ENCODE peak calls at places on chromosome 16, in six cellular contexts. F, T, U, Z, G and E are unnamed samples.

GRCh38 chr16:72848759-72849664 is 198.9 kb downstream of the ZFHX3 start:
- DNase-seq in F (peak), T (peak), U (peak), Z (peak), G (peak), E (peak)

GRCh38 chr16:61792194-61792904 is 243.9 kb downstream of the CDH8 start:
- DNase-seq in F (no peak), T (no peak), U (no peak), Z (peak), G (no peak), E (peak)

GRCh38 chr16:4313563-4314531 is 2.0 kb upstream of the GLIS2 start:
- DNase-seq in F (peak), T (peak), U (peak), Z (peak), G (peak), E (no peak)

GRCh38 chr16:49745434-49745833 is 110.5 kb downstream of the ZNF423 start:
- DNase-seq in F (no peak), T (no peak), U (no peak), Z (no peak), G (no peak), E (no peak)

GRCh38 chr16:53773150-53773846 is 69.3 kb downstream of the FTO start:
- DNase-seq in F (peak), T (no peak), U (no peak), Z (peak), G (no peak), E (peak)

GRCh38 chr16:81908466-81909230 is 102.6 kb downstream of the SDR42E1 start:
- DNase-seq in F (no peak), T (no peak), U (no peak), Z (no peak), G (no peak), E (peak)

GRCh38 chr16:49562228-49562627 is 188.6 kb downstream of the C16orf78 start:
- DNase-seq in F (no peak), T (no peak), U (no peak), Z (no peak), G (no peak), E (no peak)

GRCh38 chr16:70520612-70521297 is 2.6 kb downstream of the COG4 start:
- DNase-seq in F (no peak), T (no peak), U (no peak), Z (peak), G (no peak), E (peak)

GRCh38 chr16:23384878-23385277 is 68.1 kb downstream of the COG7 start:
- DNase-seq in F (no peak), T (peak), U (no peak), Z (no peak), G (no peak), E (peak)

GRCh38 chr16:58119509-58119845 is 9.7 kb downstream of the CFAP20 start:
- DNase-seq in F (no peak), T (no peak), U (no peak), Z (no peak), G (no peak), E (no peak)

GRCh38 chr16:50213939-50214519 is 52.3 kb upstream of the ADCY7 start:
- DNase-seq in F (peak), T (no peak), U (no peak), Z (peak), G (no peak), E (peak)

GRCh38 chr16:73154063-73154870 is 106.3 kb upstream of the ZFHX3 start:
- DNase-seq in F (no peak), T (no peak), U (peak), Z (no peak), G (no peak), E (no peak)

GRCh38 chr16:68399456-68399855 is 48.9 kb downstream of the SMPD3 start:
- DNase-seq in F (no peak), T (peak), U (peak), Z (no peak), G (no peak), E (no peak)

GRCh38 chr16:19899605-19899955 is 14.9 kb upstream of the GPRC5B start:
- DNase-seq in F (no peak), T (no peak), U (no peak), Z (no peak), G (no peak), E (no peak)

GRCh38 chr16:71367243-71367976 is 8.9 kb downstream of the CALB2 start:
- DNase-seq in F (peak), T (peak), U (peak), Z (peak), G (peak), E (peak)

GRCh38 chr16:56583351-56583910 is 5.9 kb upstream of the MT3 start:
- DNase-seq in F (no peak), T (no peak), U (no peak), Z (no peak), G (no peak), E (no peak)

GRCh38 chr16:265711-266110 is 10.0 kb downstream of the RGS11 start:
- DNase-seq in F (no peak), T (no peak), U (no peak), Z (no peak), G (no peak), E (peak)

GRCh38 chr16:627458-628239 is 3.1 kb upstream of the WFIKKN1 start:
- DNase-seq in F (no peak), T (peak), U (peak), Z (peak), G (peak), E (no peak)

GRCh38 chr16:57656342-57656955 is 11.7 kb upstream of the ADGRG3 start:
- DNase-seq in F (no peak), T (no peak), U (no peak), Z (no peak), G (no peak), E (no peak)

GRCh38 chr16:79018952-79019506 is 581.5 kb downstream of the MAF start:
- DNase-seq in F (no peak), T (no peak), U (no peak), Z (no peak), G (no peak), E (no peak)

GRCh38 chr16:23924138-23924537 is 88.4 kb downstream of the PRKCB start:
- DNase-seq in F (no peak), T (no peak), U (no peak), Z (no peak), G (no peak), E (no peak)

GRCh38 chr16:10170016-10170415 is 12.2 kb downstream of the GRIN2A start:
- DNase-seq in F (no peak), T (no peak), U (no peak), Z (no peak), G (no peak), E (no peak)

GRCh38 chr16:81366316-81366932 is 51.7 kb downstream of the GAN start:
- DNase-seq in F (peak), T (no peak), U (no peak), Z (peak), G (no peak), E (peak)

GRCh38 chr16:23156946-23157460 is 7.8 kb upstream of the USP31 start:
- DNase-seq in F (no peak), T (no peak), U (no peak), Z (no peak), G (no peak), E (no peak)

GRCh38 chr16:17768257-17768656 is 297.5 kb upstream of the XYLT1 start:
- DNase-seq in F (no peak), T (no peak), U (no peak), Z (peak), G (no peak), E (peak)

GRCh38 chr16:3170440-3171180 is 17.4 kb upstream of the OR1F1 start:
- DNase-seq in F (no peak), T (no peak), U (peak), Z (peak), G (no peak), E (no peak)

GRCh38 chr16:65119905-65120341 is 1.9 kb downstream of the CDH11 start:
- DNase-seq in F (no peak), T (no peak), U (no peak), Z (peak), G (no peak), E (no peak)
- H3K4me3 ChIP-seq in F (no peak), T (no peak), U (peak), Z (peak), G (peak), E (peak)

DNA sequence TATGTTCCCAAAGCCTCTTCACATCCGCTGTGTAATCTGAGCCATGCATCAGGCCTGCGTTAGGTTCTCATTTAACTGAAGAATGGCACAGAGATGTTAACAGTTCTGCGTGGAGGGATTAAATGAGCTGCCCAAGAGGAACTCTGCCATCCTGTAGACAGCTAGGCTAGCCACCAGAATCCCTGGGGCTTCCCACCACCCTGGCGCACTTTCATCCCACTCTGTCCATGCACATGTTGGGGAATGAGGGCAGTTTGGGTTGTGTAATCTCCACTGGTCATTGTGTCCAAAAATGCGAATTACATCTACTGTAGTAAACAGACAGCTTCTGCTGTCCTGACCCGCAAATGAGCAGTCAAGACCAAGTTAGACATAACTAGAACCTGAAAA is 1.0 kb upstream of the GLG1 start:
- DNase-seq in F (no peak), T (no peak), U (no peak), Z (peak), G (no peak), E (no peak)
- H3K4me3 ChIP-seq in F (no peak), T (no peak), U (no peak), Z (no peak), G (peak), E (no peak)

GRCh38 chr16:2158262-2158638 is 2.7 kb downstream of the TRAF7 start:
- DNase-seq in F (no peak), T (no peak), U (no peak), Z (no peak), G (no peak), E (no peak)
- H3K4me3 ChIP-seq in F (no peak), T (no peak), U (no peak), Z (no peak), G (peak), E (no peak)

DNA sequence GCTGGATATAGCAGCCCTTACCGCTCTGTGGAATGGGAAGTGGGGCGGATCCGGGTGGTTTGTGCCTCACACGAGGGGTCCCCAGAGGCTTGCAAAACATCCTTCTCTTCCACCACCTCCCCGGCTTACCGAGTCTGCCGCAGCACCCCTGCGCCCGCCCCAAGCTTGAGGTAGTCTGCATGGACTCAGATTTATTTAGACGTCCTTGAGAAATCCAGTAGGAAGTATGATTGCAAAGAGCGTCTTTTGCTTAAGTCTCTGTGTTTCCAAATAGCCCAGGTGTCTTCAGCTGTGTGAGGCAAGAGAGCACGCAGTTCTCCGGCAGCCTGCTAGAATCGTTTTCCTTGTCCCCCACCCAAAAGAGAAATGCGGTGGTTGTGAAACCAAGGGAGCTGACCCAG is 2.4 kb downstream of the KIAA0513 start:
- DNase-seq in F (no peak), T (no peak), U (no peak), Z (no peak), G (no peak), E (no peak)
- H3K4me3 ChIP-seq in F (no peak), T (no peak), U (no peak), Z (no peak), G (no peak), E (peak)

GRCh38 chr16:30474062-30474452 is 1.5 kb downstream of the ITGAL start:
- DNase-seq in F (no peak), T (no peak), U (no peak), Z (no peak), G (no peak), E (no peak)
- H3K4me3 ChIP-seq in F (no peak), T (no peak), U (peak), Z (no peak), G (no peak), E (no peak)

GRCh38 chr16:84406006-84406963 is 37.9 kb downstream of the ATP2C2 start:
- DNase-seq in F (no peak), T (no peak), U (no peak), Z (no peak), G (no peak), E (no peak)
- H3K4me3 ChIP-seq in F (no peak), T (no peak), U (no peak), Z (no peak), G (no peak), E (no peak)

DNA sequence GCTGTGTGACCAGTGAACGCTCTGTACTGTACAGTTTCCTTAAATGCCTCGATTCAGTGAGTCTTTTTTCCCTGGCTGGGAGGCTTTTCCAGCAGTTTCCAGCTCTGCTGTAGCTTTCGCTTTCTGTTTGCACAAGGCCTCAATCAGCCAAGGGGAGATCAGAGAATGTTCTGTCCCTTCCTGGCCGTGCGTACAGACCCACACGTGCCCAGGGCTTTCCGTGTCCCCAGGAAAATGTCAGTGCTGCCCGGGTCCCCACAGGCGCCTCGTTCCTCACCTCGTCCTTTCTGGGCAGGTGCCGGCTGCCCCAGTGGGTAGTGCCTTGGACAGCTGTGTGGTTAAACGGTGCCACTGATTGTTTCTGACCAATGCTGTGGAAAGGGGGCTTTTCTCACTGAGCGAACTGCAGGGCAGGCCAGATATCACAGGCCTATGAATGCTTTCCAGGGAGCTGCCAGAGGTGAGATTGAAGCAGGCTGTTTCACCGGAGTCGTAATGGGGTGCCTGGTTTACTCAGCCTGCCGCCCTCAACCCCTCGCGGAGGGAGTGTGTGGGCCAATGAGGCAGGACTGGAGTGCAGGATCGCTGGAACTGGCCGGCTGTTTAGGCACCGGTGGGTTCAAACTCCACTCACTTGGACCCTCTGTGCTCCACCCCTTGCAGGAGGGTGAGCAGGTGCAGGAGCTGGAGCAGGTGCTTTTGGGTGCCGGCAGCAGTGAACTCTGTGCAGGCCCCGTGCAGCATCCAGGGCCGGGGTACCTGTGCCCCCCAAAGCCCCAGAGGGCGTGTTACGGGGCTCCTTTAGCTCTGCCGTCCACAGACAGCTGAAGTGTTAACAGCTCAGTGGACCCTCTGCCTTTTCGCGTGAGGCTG is 44.4 kb downstream of the ZNF778 start:
- DNase-seq in F (no peak), T (no peak), U (no peak), Z (no peak), G (no peak), E (no peak)
- H3K4me3 ChIP-seq in F (no peak), T (no peak), U (peak), Z (no peak), G (no peak), E (no peak)

GRCh38 chr16:1862394-1862793 is 9.6 kb downstream of the MEIOB start:
- DNase-seq in F (no peak), T (no peak), U (no peak), Z (no peak), G (no peak), E (no peak)
- H3K4me3 ChIP-seq in F (no peak), T (no peak), U (no peak), Z (no peak), G (no peak), E (no peak)

GRCh38 chr16:89323120-89323960 is 105.8 kb downstream of the ZNF778 start:
- DNase-seq in F (no peak), T (peak), U (peak), Z (no peak), G (no peak), E (no peak)
- H3K4me3 ChIP-seq in F (no peak), T (no peak), U (no peak), Z (no peak), G (peak), E (no peak)

GRCh38 chr16:11355862-11356261 is 10.6 kb downstream of the RMI2 start:
- DNase-seq in F (no peak), T (no peak), U (no peak), Z (no peak), G (no peak), E (no peak)

GRCh38 chr16:11354407-11354732 is 9.1 kb downstream of the RMI2 start:
- DNase-seq in F (no peak), T (no peak), U (no peak), Z (no peak), G (no peak), E (no peak)

GRCh38 chr16:11356573-11357331 is 11.5 kb downstream of the RMI2 start:
- DNase-seq in F (peak), T (peak), U (peak), Z (peak), G (peak), E (no peak)

GRCh38 chr16:11353158-11353557 is 7.9 kb downstream of the RMI2 start:
- DNase-seq in F (no peak), T (no peak), U (no peak), Z (no peak), G (no peak), E (no peak)

GRCh38 chr16:11354733-11355574 is 9.7 kb downstream of the RMI2 start:
- DNase-seq in F (no peak), T (no peak), U (peak), Z (no peak), G (no peak), E (no peak)
- H3K4me3 ChIP-seq in F (no peak), T (no peak), U (no peak), Z (no peak), G (no peak), E (no peak)